ENCODE peak calls at places on chromosomes 2 and 18, in ten cellular contexts. One of them, this sample, is unnamed.

GRCh38 chr2:223599646-223600009 is 2.5 kb downstream of the SCG2 start:
- DNase-seq in astrocyte of the cerebellum: no peak
- DNase-seq in left ventricle myocardium inferior: no peak
- DNase-seq in tibial artery: no peak
- DNase-seq in effector memory CD4-positive, alpha-beta T cell: no peak
- DNase-seq in cardiac muscle cell: peak
- DNase-seq in GM12865: no peak
- DNase-seq in CD8-positive, alpha-beta memory T cell: no peak
- DNase-seq in BJ: no peak
- DNase-seq in HFF-Myc: no peak
- DNase-seq in this sample: no peak

GRCh38 chr2:109647636-109648035 is 33.5 kb downstream of the SOWAHC start:
- DNase-seq in astrocyte of the cerebellum: no peak
- DNase-seq in left ventricle myocardium inferior: no peak
- DNase-seq in tibial artery: peak
- DNase-seq in effector memory CD4-positive, alpha-beta T cell: no peak
- DNase-seq in cardiac muscle cell: peak
- DNase-seq in GM12865: no peak
- DNase-seq in CD8-positive, alpha-beta memory T cell: no peak
- DNase-seq in BJ: no peak
- DNase-seq in HFF-Myc: no peak
- DNase-seq in this sample: no peak

GRCh38 chr2:224417947-224418346 is 16.0 kb upstream of the FAM124B start:
- DNase-seq in astrocyte of the cerebellum: no peak
- DNase-seq in left ventricle myocardium inferior: no peak
- DNase-seq in tibial artery: no peak
- DNase-seq in effector memory CD4-positive, alpha-beta T cell: no peak
- DNase-seq in cardiac muscle cell: no peak
- DNase-seq in GM12865: no peak
- DNase-seq in CD8-positive, alpha-beta memory T cell: no peak
- DNase-seq in BJ: no peak
- DNase-seq in HFF-Myc: no peak
- DNase-seq in this sample: no peak

GRCh38 chr2:20015482-20016083 is 3.1 kb upstream of the MATN3 start:
- DNase-seq in astrocyte of the cerebellum: peak
- DNase-seq in left ventricle myocardium inferior: no peak
- DNase-seq in tibial artery: no peak
- DNase-seq in effector memory CD4-positive, alpha-beta T cell: no peak
- DNase-seq in cardiac muscle cell: peak
- DNase-seq in GM12865: peak
- DNase-seq in CD8-positive, alpha-beta memory T cell: peak
- DNase-seq in BJ: no peak
- DNase-seq in HFF-Myc: peak
- DNase-seq in this sample: peak

GRCh38 chr2:141113301-141113700 is 1017.5 kb downstream of the LRP1B start:
- DNase-seq in astrocyte of the cerebellum: no peak
- DNase-seq in left ventricle myocardium inferior: no peak
- DNase-seq in tibial artery: no peak
- DNase-seq in effector memory CD4-positive, alpha-beta T cell: no peak
- DNase-seq in cardiac muscle cell: no peak
- DNase-seq in GM12865: no peak
- DNase-seq in CD8-positive, alpha-beta memory T cell: no peak
- DNase-seq in BJ: no peak
- DNase-seq in HFF-Myc: no peak
- DNase-seq in this sample: no peak

GRCh38 chr2:46914578-46915230 is 902 bp downstream of the MCFD2 start:
- DNase-seq in astrocyte of the cerebellum: no peak
- DNase-seq in left ventricle myocardium inferior: no peak
- DNase-seq in tibial artery: no peak
- DNase-seq in effector memory CD4-positive, alpha-beta T cell: no peak
- DNase-seq in cardiac muscle cell: no peak
- DNase-seq in GM12865: no peak
- DNase-seq in CD8-positive, alpha-beta memory T cell: no peak
- DNase-seq in BJ: no peak
- DNase-seq in HFF-Myc: no peak
- DNase-seq in this sample: no peak

GRCh38 chr18:4831791-4832375 is 365.2 kb downstream of the AKAIN1 start:
- DNase-seq in astrocyte of the cerebellum: no peak
- DNase-seq in left ventricle myocardium inferior: no peak
- DNase-seq in tibial artery: no peak
- DNase-seq in effector memory CD4-positive, alpha-beta T cell: no peak
- DNase-seq in cardiac muscle cell: no peak
- DNase-seq in GM12865: no peak
- DNase-seq in CD8-positive, alpha-beta memory T cell: no peak
- DNase-seq in BJ: no peak
- DNase-seq in HFF-Myc: no peak
- DNase-seq in this sample: no peak

GRCh38 chr2:241381872-241382271 is 25.8 kb downstream of the FARP2 start:
- DNase-seq in astrocyte of the cerebellum: no peak
- DNase-seq in left ventricle myocardium inferior: no peak
- DNase-seq in tibial artery: no peak
- DNase-seq in effector memory CD4-positive, alpha-beta T cell: no peak
- DNase-seq in cardiac muscle cell: no peak
- DNase-seq in GM12865: no peak
- DNase-seq in CD8-positive, alpha-beta memory T cell: no peak
- DNase-seq in BJ: no peak
- DNase-seq in HFF-Myc: no peak
- DNase-seq in this sample: no peak

GRCh38 chr2:185433824-185434223 is 304.8 kb upstream of the FSIP2 start:
- DNase-seq in astrocyte of the cerebellum: peak
- DNase-seq in left ventricle myocardium inferior: no peak
- DNase-seq in tibial artery: no peak
- DNase-seq in effector memory CD4-positive, alpha-beta T cell: no peak
- DNase-seq in cardiac muscle cell: no peak
- DNase-seq in GM12865: no peak
- DNase-seq in CD8-positive, alpha-beta memory T cell: no peak
- DNase-seq in BJ: no peak
- DNase-seq in HFF-Myc: no peak
- DNase-seq in this sample: no peak

GRCh38 chr2:142041996-142042395 is 88.8 kb downstream of the LRP1B start:
- DNase-seq in astrocyte of the cerebellum: peak
- DNase-seq in left ventricle myocardium inferior: no peak
- DNase-seq in tibial artery: no peak
- DNase-seq in effector memory CD4-positive, alpha-beta T cell: no peak
- DNase-seq in cardiac muscle cell: peak
- DNase-seq in GM12865: no peak
- DNase-seq in CD8-positive, alpha-beta memory T cell: no peak
- DNase-seq in BJ: no peak
- DNase-seq in HFF-Myc: no peak
- DNase-seq in this sample: no peak

GRCh38 chr2:239267411-239267941 is 133.3 kb downstream of the HDAC4 start:
- DNase-seq in astrocyte of the cerebellum: peak
- DNase-seq in left ventricle myocardium inferior: no peak
- DNase-seq in tibial artery: peak
- DNase-seq in effector memory CD4-positive, alpha-beta T cell: peak
- DNase-seq in cardiac muscle cell: peak
- DNase-seq in GM12865: peak
- DNase-seq in CD8-positive, alpha-beta memory T cell: peak
- DNase-seq in BJ: peak
- DNase-seq in HFF-Myc: peak
- DNase-seq in this sample: no peak

GRCh38 chr2:217920879-217921603 is 81.8 kb downstream of the TNS1 start:
- DNase-seq in astrocyte of the cerebellum: no peak
- DNase-seq in left ventricle myocardium inferior: peak
- DNase-seq in tibial artery: peak
- DNase-seq in effector memory CD4-positive, alpha-beta T cell: no peak
- DNase-seq in cardiac muscle cell: peak
- DNase-seq in GM12865: no peak
- DNase-seq in CD8-positive, alpha-beta memory T cell: no peak
- DNase-seq in BJ: no peak
- DNase-seq in HFF-Myc: no peak
- DNase-seq in this sample: no peak

GRCh38 chr2:235868224-235868623 is 300.0 kb downstream of the GBX2 start:
- DNase-seq in astrocyte of the cerebellum: no peak
- DNase-seq in left ventricle myocardium inferior: no peak
- DNase-seq in tibial artery: peak
- DNase-seq in effector memory CD4-positive, alpha-beta T cell: no peak
- DNase-seq in cardiac muscle cell: peak
- DNase-seq in GM12865: no peak
- DNase-seq in CD8-positive, alpha-beta memory T cell: no peak
- DNase-seq in BJ: no peak
- DNase-seq in HFF-Myc: no peak
- DNase-seq in this sample: no peak

GRCh38 chr2:44163782-44164181 is 4.9 kb upstream of the PPM1B start:
- DNase-seq in astrocyte of the cerebellum: no peak
- DNase-seq in left ventricle myocardium inferior: no peak
- DNase-seq in tibial artery: no peak
- DNase-seq in effector memory CD4-positive, alpha-beta T cell: no peak
- DNase-seq in cardiac muscle cell: no peak
- DNase-seq in GM12865: no peak
- DNase-seq in CD8-positive, alpha-beta memory T cell: no peak
- DNase-seq in BJ: no peak
- DNase-seq in HFF-Myc: no peak
- DNase-seq in this sample: no peak

GRCh38 chr2:187549951-187550555 is 4.2 kb downstream of the TFPI start:
- DNase-seq in astrocyte of the cerebellum: no peak
- DNase-seq in left ventricle myocardium inferior: no peak
- DNase-seq in tibial artery: no peak
- DNase-seq in effector memory CD4-positive, alpha-beta T cell: no peak
- DNase-seq in cardiac muscle cell: no peak
- DNase-seq in GM12865: no peak
- DNase-seq in CD8-positive, alpha-beta memory T cell: no peak
- DNase-seq in BJ: no peak
- DNase-seq in HFF-Myc: no peak
- DNase-seq in this sample: no peak

GRCh38 chr2:205800804-205801203 is 118.5 kb downstream of the NRP2 start:
- DNase-seq in astrocyte of the cerebellum: peak
- DNase-seq in left ventricle myocardium inferior: no peak
- DNase-seq in tibial artery: no peak
- DNase-seq in effector memory CD4-positive, alpha-beta T cell: no peak
- DNase-seq in cardiac muscle cell: peak
- DNase-seq in GM12865: no peak
- DNase-seq in CD8-positive, alpha-beta memory T cell: no peak
- DNase-seq in BJ: no peak
- DNase-seq in HFF-Myc: peak
- DNase-seq in this sample: peak

DNA sequence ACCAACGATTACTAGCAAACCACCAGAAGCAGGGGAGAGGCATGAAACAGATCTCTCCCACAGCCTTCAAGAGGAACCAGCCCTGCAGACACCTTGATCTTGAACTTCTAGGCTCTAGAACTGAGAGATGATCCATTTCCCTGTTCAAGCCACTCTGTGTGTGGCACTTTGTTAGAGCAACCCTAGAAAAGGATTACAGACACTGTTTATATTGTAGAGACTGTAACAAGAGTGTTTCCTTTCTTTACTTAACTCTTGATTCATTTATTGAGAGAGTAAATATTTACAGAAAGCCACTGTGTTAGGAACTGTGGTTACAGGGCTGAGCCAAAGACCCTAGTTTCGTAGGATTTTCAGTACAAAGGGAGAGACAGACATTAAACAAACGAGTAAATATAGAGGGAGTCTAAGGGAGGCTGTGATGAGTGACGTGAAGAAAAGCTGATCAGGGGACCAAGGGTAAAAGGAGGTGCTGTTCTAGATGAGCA is 10.9 kb downstream of the CCDC68 start:
- DNase-seq in astrocyte of the cerebellum: no peak
- DNase-seq in left ventricle myocardium inferior: no peak
- DNase-seq in tibial artery: no peak
- DNase-seq in effector memory CD4-positive, alpha-beta T cell: no peak
- DNase-seq in cardiac muscle cell: no peak
- DNase-seq in GM12865: no peak
- DNase-seq in CD8-positive, alpha-beta memory T cell: no peak
- DNase-seq in BJ: no peak
- DNase-seq in HFF-Myc: no peak
- DNase-seq in this sample: no peak
- H3K4me3 ChIP-seq in astrocyte of the cerebellum: no peak
- H3K4me3 ChIP-seq in left ventricle myocardium inferior: no peak
- H3K4me3 ChIP-seq in tibial artery: no peak
- H3K4me3 ChIP-seq in effector memory CD4-positive, alpha-beta T cell: no peak
- H3K4me3 ChIP-seq in cardiac muscle cell: no peak
- H3K4me3 ChIP-seq in GM12865: no peak
- H3K4me3 ChIP-seq in CD8-positive, alpha-beta memory T cell: no peak
- H3K4me3 ChIP-seq in BJ: no peak
- H3K4me3 ChIP-seq in HFF-Myc: no peak
- H3K4me3 ChIP-seq in this sample: no peak

DNA sequence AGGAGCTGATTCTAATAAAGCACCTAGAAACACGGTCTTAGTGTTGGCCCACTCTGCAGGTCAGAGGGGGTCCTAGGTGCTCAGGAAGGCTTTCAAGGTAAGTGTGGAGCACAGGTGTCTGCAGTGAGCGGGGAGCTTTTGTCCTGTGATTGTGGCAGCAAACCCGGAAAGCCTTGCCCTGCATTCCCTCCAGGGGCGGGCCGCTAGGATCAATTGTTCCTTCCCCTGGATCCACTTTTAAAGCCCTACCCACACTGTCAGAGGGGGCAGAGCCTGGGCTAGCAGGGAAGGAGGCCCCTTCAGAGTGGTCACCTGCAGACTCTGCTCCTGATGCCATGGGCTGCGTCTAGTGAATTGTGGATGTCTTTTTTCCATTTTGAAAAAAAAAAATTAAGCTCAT is 176.0 kb downstream of the CTIF start:
- DNase-seq in astrocyte of the cerebellum: no peak
- DNase-seq in left ventricle myocardium inferior: no peak
- DNase-seq in tibial artery: no peak
- DNase-seq in effector memory CD4-positive, alpha-beta T cell: no peak
- DNase-seq in cardiac muscle cell: no peak
- DNase-seq in GM12865: no peak
- DNase-seq in CD8-positive, alpha-beta memory T cell: no peak
- DNase-seq in BJ: no peak
- DNase-seq in HFF-Myc: no peak
- DNase-seq in this sample: no peak
- H3K4me3 ChIP-seq in astrocyte of the cerebellum: no peak
- H3K4me3 ChIP-seq in left ventricle myocardium inferior: no peak
- H3K4me3 ChIP-seq in tibial artery: no peak
- H3K4me3 ChIP-seq in effector memory CD4-positive, alpha-beta T cell: no peak
- H3K4me3 ChIP-seq in cardiac muscle cell: no peak
- H3K4me3 ChIP-seq in GM12865: no peak
- H3K4me3 ChIP-seq in CD8-positive, alpha-beta memory T cell: no peak
- H3K4me3 ChIP-seq in BJ: no peak
- H3K4me3 ChIP-seq in HFF-Myc: no peak
- H3K4me3 ChIP-seq in this sample: no peak

GRCh38 chr2:196167666-196168065 is 3.7 kb downstream of the STK17B start:
- DNase-seq in astrocyte of the cerebellum: no peak
- DNase-seq in left ventricle myocardium inferior: no peak
- DNase-seq in tibial artery: no peak
- DNase-seq in effector memory CD4-positive, alpha-beta T cell: no peak
- DNase-seq in cardiac muscle cell: no peak
- DNase-seq in GM12865: no peak
- DNase-seq in CD8-positive, alpha-beta memory T cell: no peak
- DNase-seq in BJ: no peak
- DNase-seq in HFF-Myc: no peak
- DNase-seq in this sample: no peak
- H3K4me3 ChIP-seq in astrocyte of the cerebellum: no peak
- H3K4me3 ChIP-seq in left ventricle myocardium inferior: peak
- H3K4me3 ChIP-seq in tibial artery: peak
- H3K4me3 ChIP-seq in effector memory CD4-positive, alpha-beta T cell: peak
- H3K4me3 ChIP-seq in cardiac muscle cell: no peak
- H3K4me3 ChIP-seq in GM12865: peak
- H3K4me3 ChIP-seq in CD8-positive, alpha-beta memory T cell: peak
- H3K4me3 ChIP-seq in BJ: peak
- H3K4me3 ChIP-seq in HFF-Myc: no peak
- H3K4me3 ChIP-seq in this sample: peak

DNA sequence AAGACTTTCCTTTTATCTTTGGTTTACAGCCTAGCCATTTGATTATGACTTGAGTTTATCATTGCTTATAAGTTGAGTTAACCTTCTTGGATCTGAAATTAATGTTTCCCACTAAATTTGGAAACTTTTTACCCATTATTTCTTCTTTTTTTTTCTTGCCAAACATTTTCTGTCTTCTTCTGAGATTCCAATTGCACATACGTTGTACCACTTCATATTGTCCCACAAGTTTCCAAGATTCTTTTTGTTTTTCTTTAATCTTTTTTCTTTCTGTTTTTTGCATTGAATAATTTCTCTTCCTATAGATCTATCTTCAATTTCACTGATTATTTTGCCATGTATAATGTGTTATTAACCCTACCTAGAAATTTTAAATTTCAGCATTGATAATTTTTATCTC is 18.6 kb downstream of the LONRF2 start:
- DNase-seq in astrocyte of the cerebellum: no peak
- DNase-seq in left ventricle myocardium inferior: no peak
- DNase-seq in tibial artery: no peak
- DNase-seq in effector memory CD4-positive, alpha-beta T cell: no peak
- DNase-seq in cardiac muscle cell: no peak
- DNase-seq in GM12865: no peak
- DNase-seq in CD8-positive, alpha-beta memory T cell: no peak
- DNase-seq in BJ: no peak
- DNase-seq in HFF-Myc: no peak
- DNase-seq in this sample: no peak
- H3K4me3 ChIP-seq in astrocyte of the cerebellum: no peak
- H3K4me3 ChIP-seq in left ventricle myocardium inferior: no peak
- H3K4me3 ChIP-seq in tibial artery: no peak
- H3K4me3 ChIP-seq in effector memory CD4-positive, alpha-beta T cell: no peak
- H3K4me3 ChIP-seq in cardiac muscle cell: no peak
- H3K4me3 ChIP-seq in GM12865: no peak
- H3K4me3 ChIP-seq in CD8-positive, alpha-beta memory T cell: no peak
- H3K4me3 ChIP-seq in BJ: no peak
- H3K4me3 ChIP-seq in HFF-Myc: no peak
- H3K4me3 ChIP-seq in this sample: no peak

This sample was measured in AG04450.